ENCODE peak calls at places on chromosomes 2 and 18, in six cellular contexts. Z is brain microvascular endothelial cell, I is AG10803, R is IMR-90, W is cardiac muscle cell, E is AG09319. D is an unnamed sample.

GRCh38 chr18:12317664-12318333 is 9.8 kb downstream of the TUBB6 start:
- DNase-seq in Z (peak), R (peak), E (no peak), W (peak), I (peak), D (peak)

GRCh38 chr18:44273298-44273697 is 407.4 kb upstream of the SETBP1 start:
- DNase-seq in R (no peak), W (no peak), E (no peak), I (no peak), Z (no peak), D (no peak)

GRCh38 chr2:189057316-189057715 is 83.1 kb downstream of the COL3A1 start:
- DNase-seq in E (no peak), I (no peak), Z (no peak), R (no peak), W (no peak), D (no peak)

GRCh38 chr2:174826051-174826450 is 61.8 kb upstream of the CHRNA1 start:
- DNase-seq in Z (no peak), E (no peak), W (no peak), I (peak), R (no peak), D (no peak)

GRCh38 chr2:171862501-171862900 is 31.5 kb downstream of the SLC25A12 start:
- DNase-seq in R (no peak), Z (no peak), W (no peak), E (no peak), I (no peak), D (no peak)

GRCh38 chr2:233439191-233439590 is 84.9 kb downstream of the DGKD start:
- DNase-seq in W (peak), Z (no peak), E (no peak), I (no peak), R (no peak), D (no peak)

GRCh38 chr2:10279946-10280463 is 22.7 kb upstream of the HPCAL1 start:
- DNase-seq in I (no peak), E (no peak), R (no peak), Z (no peak), W (no peak), D (no peak)

GRCh38 chr2:26484579-26484978 is 6.7 kb upstream of the OTOF start:
- DNase-seq in E (no peak), I (no peak), Z (no peak), R (no peak), W (no peak), D (no peak)

GRCh38 chr18:58529714-58530354 is 99.1 kb downstream of the ALPK2 start:
- DNase-seq in R (peak), E (peak), I (peak), W (peak), Z (peak), D (peak)

GRCh38 chr2:32862269-32863055 is 84.3 kb upstream of the LTBP1 start:
- DNase-seq in R (no peak), I (no peak), W (no peak), Z (no peak), E (no peak), D (no peak)

GRCh38 chr2:11051280-11051679 is 104.0 kb upstream of the SLC66A3 start:
- DNase-seq in I (no peak), E (no peak), W (no peak), Z (no peak), R (no peak), D (no peak)

GRCh38 chr2:151975460-151976414 is 123.1 kb downstream of the CACNB4 start:
- DNase-seq in E (no peak), I (no peak), R (no peak), W (no peak), Z (no peak), D (no peak)

GRCh38 chr18:34710430-34711386 is 610 bp downstream of the DTNA start:
- DNase-seq in Z (peak), I (peak), R (peak), E (peak), W (peak), D (peak)

GRCh38 chr2:16226942-16227664 is 286.8 kb downstream of the MYCN start:
- DNase-seq in Z (no peak), W (no peak), E (no peak), R (no peak), I (no peak), D (no peak)

GRCh38 chr2:127025357-127026062 is 81.4 kb downstream of the BIN1 start:
- DNase-seq in E (peak), I (peak), Z (peak), R (peak), W (peak), D (peak)

GRCh38 chr2:127134833-127135830 is 28.2 kb upstream of the BIN1 start:
- DNase-seq in W (no peak), I (no peak), Z (no peak), E (no peak), R (no peak), D (no peak)

GRCh38 chr2:239954166-239955085 is 70.7 kb downstream of the NDUFA10 start:
- DNase-seq in I (peak), R (peak), W (peak), E (no peak), Z (peak), D (peak)

GRCh38 chr2:20661028-20661980 is 5.6 kb upstream of the GDF7 start:
- DNase-seq in I (peak), E (peak), W (peak), R (peak), Z (peak), D (peak)

GRCh38 chr2:110865188-110865587 is 132.8 kb downstream of the ACOXL start:
- DNase-seq in I (no peak), R (peak), E (no peak), W (peak), Z (no peak), D (peak)

GRCh38 chr2:236351966-236352525 is 87.8 kb upstream of the ASB18 start:
- DNase-seq in R (no peak), W (no peak), E (no peak), Z (no peak), I (no peak), D (no peak)

GRCh38 chr18:37385846-37386435 is 179.7 kb downstream of the CELF4 start:
- DNase-seq in R (peak), I (peak), Z (no peak), E (no peak), W (peak), D (peak)

GRCh38 chr18:65725421-65726050 is 25.3 kb upstream of the CDH7 start:
- DNase-seq in R (no peak), E (no peak), I (no peak), Z (no peak), W (peak), D (no peak)
- TF ChIP-seq CTCF in R (no peak), E (no peak), I (no peak), Z (peak), W (no peak), D (no peak)

GRCh38 chr18:6482198-6482977 is 67.7 kb upstream of the L3MBTL4 start:
- DNase-seq in E (peak), I (peak), W (peak), Z (peak), R (peak), D (peak)
- TF ChIP-seq CTCF in E (peak), I (peak), W (peak), Z (peak), R (peak), D (peak)

DNA sequence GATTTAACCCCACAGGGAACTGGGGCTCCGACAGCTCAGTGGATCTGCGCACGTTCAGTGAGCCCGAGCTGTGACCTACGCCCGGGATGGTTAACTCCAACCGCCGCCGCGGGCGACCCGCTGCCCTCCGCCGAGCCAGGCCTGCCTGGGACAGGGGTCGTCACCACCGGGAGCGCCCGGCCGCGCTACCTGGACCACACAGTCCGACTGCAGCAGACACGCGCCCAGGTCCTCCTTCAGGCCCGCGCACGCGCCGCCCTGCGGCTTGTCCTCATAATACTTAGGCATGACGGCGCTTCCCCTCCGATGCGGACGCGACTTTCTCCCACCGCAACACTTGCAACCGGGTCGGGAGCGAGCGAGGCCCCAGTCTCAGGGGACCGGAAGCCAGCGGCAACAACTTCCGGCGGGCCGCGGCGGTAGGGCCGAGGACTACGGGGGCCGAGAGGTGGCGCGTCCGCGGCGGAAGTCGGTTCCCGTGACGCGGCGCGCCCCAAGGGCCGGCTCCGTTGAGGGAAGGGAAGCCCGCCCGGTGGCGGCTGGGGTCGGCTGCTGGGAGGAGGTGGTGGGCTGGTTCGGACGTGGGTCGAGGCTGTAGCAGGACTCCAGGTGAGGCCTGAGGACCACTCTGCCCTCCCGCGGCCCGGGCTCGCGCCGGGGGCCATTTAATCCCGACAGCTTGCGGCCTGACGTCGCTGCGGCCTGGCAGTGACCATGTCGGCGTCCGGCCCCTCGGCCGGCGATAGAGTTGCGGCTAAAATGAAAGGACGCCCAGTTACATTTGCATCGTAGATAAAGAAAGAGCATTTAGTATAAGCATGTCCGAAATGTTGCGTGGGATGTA is at the start of the genes COA5 and UNC50:
- DNase-seq in E (peak), I (peak), Z (peak), W (peak), R (peak), D (peak)
- TF ChIP-seq CTCF in E (no peak), I (no peak), Z (no peak), W (no peak), R (peak), D (no peak)

DNA sequence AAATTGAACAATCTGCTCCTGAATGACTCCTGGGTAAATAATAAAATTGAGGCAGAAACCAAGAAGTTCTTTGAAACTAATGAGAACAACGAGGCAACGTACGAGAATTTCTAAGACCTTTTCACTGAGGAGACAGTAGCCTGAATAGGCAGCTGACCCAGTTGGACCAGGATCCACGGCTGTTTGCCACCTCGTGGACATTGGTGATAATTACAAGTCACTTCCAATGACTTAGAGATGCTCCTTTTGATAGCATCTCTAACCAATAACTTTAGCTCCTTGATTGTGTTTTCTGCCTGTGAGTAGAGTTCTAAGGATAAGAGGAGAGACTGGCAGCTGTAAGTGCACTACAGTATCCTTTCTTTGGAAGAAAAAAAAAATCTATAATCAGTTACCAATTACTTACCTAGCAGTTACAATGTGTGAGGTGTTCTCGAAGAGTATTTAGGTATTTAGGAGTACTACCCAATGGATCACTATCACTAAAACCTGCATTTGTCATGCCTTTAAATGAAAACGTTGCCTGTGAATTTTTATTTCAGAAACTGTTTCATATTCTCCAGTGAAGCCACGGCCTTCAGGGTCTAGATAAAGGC is 31.3 kb upstream of the CNTNAP5 start:
- DNase-seq in E (no peak), R (no peak), Z (peak), I (peak), W (peak), D (peak)
- TF ChIP-seq CTCF in E (peak), R (peak), Z (peak), I (peak), W (peak), D (peak)

GRCh38 chr18:64097497-64097896 is 51.4 kb downstream of the LINC00305 start:
- DNase-seq in R (no peak), E (no peak), Z (no peak), W (no peak), I (no peak), D (no peak)
- TF ChIP-seq CTCF in R (peak), E (no peak), Z (peak), W (peak), I (no peak), D (no peak)

GRCh38 chr18:73520229-73520628 is 627.4 kb downstream of the FBXO15 start:
- DNase-seq in E (no peak), I (no peak), W (no peak), R (peak), Z (no peak), D (peak)
- TF ChIP-seq CTCF in E (no peak), I (no peak), W (no peak), R (no peak), Z (peak), D (no peak)

GRCh38 chr2:133498615-133499585 is 69.4 kb downstream of the NCKAP5 start:
- DNase-seq in E (no peak), I (no peak), Z (no peak), W (no peak), R (peak), D (no peak)
- TF ChIP-seq CTCF in E (no peak), I (no peak), Z (no peak), W (no peak), R (no peak), D (no peak)

D was measured in foreskin fibroblast.